ENCODE peak calls at places on chromosome 19, in four cellular contexts. F is GM12878, D is HEK293T, Z is H1. A is an unnamed sample.

GRCh38 chr19:33876619-33877018 is 79.9 kb downstream of the KCTD15 start:
- DNase-seq in F (no peak), Z (no peak), D (no peak), A (no peak)

GRCh38 chr19:10551698-10552301 is 8.1 kb downstream of the ATG4D start:
- DNase-seq in F (no peak), Z (no peak), D (peak; percentile 45), A (no peak)

GRCh38 chr19:38386300-38386967 is 1.4 kb downstream of the GGN start:
- DNase-seq in F (no peak), Z (no peak), D (no peak), A (no peak)

GRCh38 chr19:12880551-12881171 is 588 bp downstream of the DNASE2 start:
- DNase-seq in F (no peak), Z (no peak), D (peak; percentile 21), A (no peak)

GRCh38 chr19:11673608-11674041 is 65.1 kb downstream of the ZNF823 start:
- DNase-seq in Z (peak; percentile 44), D (peak; percentile 23), F (no peak), A (peak; percentile 73)

GRCh38 chr19:7868671-7869452 is 5.3 kb downstream of the PRR36 start:
- DNase-seq in D (peak; percentile 88), Z (peak; percentile 82), F (peak; percentile 13), A (peak; percentile 89)

GRCh38 chr19:17348700-17349099 is 11.3 kb downstream of the GTPBP3 start:
- DNase-seq in D (peak; percentile 27), Z (peak; percentile 75), F (no peak), A (no peak)

GRCh38 chr19:51194527-51195315 is 30.2 kb upstream of the CD33 start:
- DNase-seq in D (no peak), F (peak; percentile 30), Z (no peak), A (no peak)

GRCh38 chr19:16074488-16075365 is 1.6 kb upstream of the TPM4 start:
- DNase-seq in Z (no peak), D (no peak), F (no peak), A (no peak)

GRCh38 chr19:6710273-6711077 is 10.0 kb downstream of the C3 start:
- DNase-seq in D (no peak), Z (no peak), F (no peak), A (no peak)

GRCh38 chr19:46225558-46226004 is 4.0 kb upstream of the IGFL1 start:
- DNase-seq in F (no peak), Z (no peak), D (no peak), A (no peak)

GRCh38 chr19:46660601-46661019 is 372 bp downstream of the DACT3 start:
- DNase-seq in Z (no peak), F (no peak), D (no peak), A (no peak)

GRCh38 chr19:42018503-42019193 is 24.6 kb upstream of the ATP1A3 start:
- DNase-seq in F (no peak), Z (no peak), D (no peak), A (no peak)

GRCh38 chr19:1112254-1113208 is 8.7 kb downstream of the GPX4 start:
- DNase-seq in F (no peak), Z (no peak), D (no peak), A (no peak)

GRCh38 chr19:677601-678380 is 1.6 kb downstream of the FSTL3 start:
- DNase-seq in Z (no peak), D (no peak), F (no peak), A (no peak)

GRCh38 chr19:50328257-50329145 is 676 bp downstream of the KCNC3 start:
- DNase-seq in D (no peak), Z (no peak), F (no peak), A (no peak)

GRCh38 chr19:18205180-18205915 is 1.5 kb upstream of the RAB3A start:
- DNase-seq in F (no peak), Z (no peak), D (no peak), A (no peak)

GRCh38 chr19:52048604-52049493 is at the start of gene ZNF432:
- DNase-seq in Z (peak; percentile 93), F (peak; percentile 64), D (peak; percentile 87), A (peak; percentile 97)

GRCh38 chr19:42235181-42235580 is 7.2 kb downstream of the GSK3A start:
- DNase-seq in D (no peak), F (no peak), Z (no peak), A (no peak)

GRCh38 chr19:6738726-6739389 is 622 bp upstream of the TRIP10 start:
- DNase-seq in Z (no peak), F (no peak), D (no peak), A (no peak)

GRCh38 chr19:19860756-19861390 is 4.8 kb upstream of the ZNF253 start:
- DNase-seq in Z (peak; percentile 93), D (no peak), F (no peak), A (peak; percentile 27)

GRCh38 chr19:18817574-18817973 is 14.2 kb upstream of the UPF1 start:
- DNase-seq in D (no peak), F (no peak), Z (no peak), A (no peak)

GRCh38 chr19:45032421-45032820 is 6.4 kb upstream of the CLASRP start:
- DNase-seq in F (no peak), D (no peak), Z (no peak), A (no peak)

GRCh38 chr19:40549007-40549708 is 27.5 kb upstream of the SHKBP1 start:
- DNase-seq in D (peak; percentile 91), F (no peak), Z (peak; percentile 73), A (peak; percentile 69)

GRCh38 chr19:918481-919156 is 1.5 kb downstream of the KISS1R start:
- DNase-seq in Z (no peak), D (no peak), F (no peak), A (no peak)

GRCh38 chr19:7152568-7152967 is 83.1 kb downstream of the ZNF557 start:
- DNase-seq in Z (no peak), D (no peak), F (no peak), A (no peak)

GRCh38 chr19:38898788-38899446 is 501 bp downstream of the SIRT2 start:
- DNase-seq in D (no peak), Z (no peak), F (no peak), A (no peak)

GRCh38 chr19:5480427-5480836 is 25.2 kb downstream of the ZNRF4 start:
- DNase-seq in F (no peak), Z (peak; percentile 19), D (peak; percentile 69), A (peak; percentile 35)
- TF ChIP-seq SUZ12 in F (no peak), Z (no peak), D (no peak), A (no peak)

DNA sequence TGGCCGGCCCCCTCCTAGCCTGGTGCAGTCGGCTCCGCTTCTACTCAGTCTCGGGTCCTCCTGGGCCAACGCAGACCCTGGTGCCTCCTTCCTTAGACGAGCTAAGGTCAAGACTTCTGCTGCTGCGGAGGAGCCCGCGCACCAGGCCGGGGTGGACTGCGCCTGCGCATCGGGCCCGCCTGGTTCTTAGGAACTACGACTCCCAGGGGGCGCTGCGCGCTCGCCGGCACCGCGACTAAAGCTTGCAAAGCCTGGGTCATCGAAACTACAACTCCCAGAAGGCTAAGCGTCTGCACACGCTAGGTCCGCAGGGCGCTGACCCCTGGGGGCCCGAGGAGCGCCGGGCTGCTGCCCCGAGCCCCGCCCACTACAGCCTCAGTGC is at the start of gene ZNF835:
- DNase-seq in F (no peak), Z (peak; percentile 83), D (no peak), A (peak; percentile 96)
- TF ChIP-seq SUZ12 in F (no peak), Z (no peak), D (no peak), A (no peak)

GRCh38 chr19:28685802-28686201 is 527.1 kb downstream of the UQCRFS1 start:
- DNase-seq in D (no peak), Z (no peak), F (no peak), A (no peak)

DNA sequence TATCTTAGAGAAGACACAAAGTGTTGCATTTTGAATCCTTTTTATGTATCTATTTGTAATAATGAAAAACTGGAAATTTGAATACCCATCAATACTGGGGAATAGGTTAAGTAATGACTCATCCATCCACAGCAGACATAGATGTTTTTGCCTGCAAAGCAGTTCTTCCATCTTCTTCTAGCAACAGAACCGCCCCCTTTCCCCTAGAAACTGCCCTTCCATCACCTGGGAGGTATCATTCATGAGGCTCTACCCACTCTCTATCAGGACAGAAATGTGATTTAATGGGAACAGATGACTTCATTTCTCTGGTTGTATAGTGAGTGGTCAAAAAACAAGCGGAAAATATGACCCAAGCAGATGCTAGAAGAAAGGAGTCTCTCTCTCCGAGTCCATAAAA is 532.9 kb downstream of the UQCRFS1 start:
- DNase-seq in Z (no peak), D (no peak), F (no peak), A (no peak)
- TF ChIP-seq SUZ12 in Z (no peak), D (no peak), F (no peak), A (no peak)

GRCh38 chr19:3699741-3700241 is 477 bp downstream of the PIP5K1C start:
- DNase-seq in Z (no peak), F (no peak), D (no peak), A (no peak)

GRCh38 chr19:3697671-3698385 is 2.4 kb downstream of the PIP5K1C start:
- DNase-seq in D (no peak), F (no peak), Z (no peak), A (no peak)

GRCh38 chr19:3697094-3697493 is 3.2 kb downstream of the PIP5K1C start:
- DNase-seq in D (no peak), F (no peak), Z (no peak), A (no peak)

GRCh38 chr19:3699071-3699740 is 1.1 kb downstream of the PIP5K1C start:
- DNase-seq in D (no peak), Z (no peak), F (no peak), A (no peak)

DNA sequence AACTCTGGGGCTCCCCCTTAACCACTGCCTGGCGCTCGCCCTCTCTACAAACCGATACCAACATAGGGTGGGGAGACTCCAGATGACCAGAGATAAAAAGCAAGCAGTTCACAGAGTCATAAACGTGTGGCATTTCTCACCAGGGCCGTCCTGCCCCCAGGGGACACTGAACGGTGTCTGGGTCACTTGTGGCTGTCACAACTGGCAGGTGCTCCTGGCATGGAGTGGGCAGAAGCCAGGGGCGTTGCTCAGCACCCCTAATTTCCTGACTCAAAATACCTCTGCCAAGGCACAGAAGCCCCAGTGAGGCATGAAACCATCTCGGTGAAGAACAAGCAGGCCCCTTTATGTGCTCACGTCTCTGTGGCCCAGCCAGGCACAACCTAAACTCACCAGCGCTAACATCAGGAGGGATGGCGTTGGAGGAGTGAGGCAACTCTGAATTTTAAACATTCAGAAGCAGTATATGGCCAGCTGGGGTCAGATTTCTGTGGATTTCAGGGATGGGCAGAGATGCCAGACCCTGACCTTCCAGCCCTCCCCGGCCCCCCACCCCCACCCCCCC is 1.8 kb downstream of the PIP5K1C start:
- DNase-seq in D (no peak), Z (no peak), F (no peak), A (no peak)
- TF ChIP-seq SUZ12 in D (no peak), Z (no peak), F (no peak), A (no peak)

GRCh38 chr19:35860818-35861639 is 4.3 kb downstream of the KIRREL2 start:
- DNase-seq in F (no peak), Z (peak; percentile 79), D (no peak), A (peak; percentile 71)
- TF ChIP-seq SUZ12 in F (no peak), Z (no peak), D (no peak), A (no peak)

A was measured in NT2/D1.